ENCODE peak calls at places on chromosomes 7 and 10, in five cellular contexts. One of them, this sample, is unnamed.

GRCh38 chr7:129830949-129831348 is 121.8 kb downstream of the UBE2H start:
- DNase-seq in naive B cell: no peak
- DNase-seq in A549: no peak
- DNase-seq in uterus: peak
- DNase-seq in psoas muscle: no peak
- DNase-seq in this sample: no peak

GRCh38 chr10:86336341-86336740 is 30.3 kb downstream of the GRID1 start:
- DNase-seq in naive B cell: no peak
- DNase-seq in A549: no peak
- DNase-seq in uterus: no peak
- DNase-seq in psoas muscle: no peak
- DNase-seq in this sample: no peak

GRCh38 chr10:1661416-1661815 is 75.9 kb downstream of the ADARB2 start:
- DNase-seq in naive B cell: no peak
- DNase-seq in A549: no peak
- DNase-seq in uterus: no peak
- DNase-seq in psoas muscle: no peak
- DNase-seq in this sample: no peak

GRCh38 chr10:104340692-104341091 is 2.4 kb upstream of the ITPRIP start:
- DNase-seq in naive B cell: no peak
- DNase-seq in A549: no peak
- DNase-seq in uterus: no peak
- DNase-seq in psoas muscle: no peak
- DNase-seq in this sample: no peak

GRCh38 chr10:114375082-114375481 is 29.2 kb downstream of the AFAP1L2 start:
- DNase-seq in naive B cell: no peak
- DNase-seq in A549: no peak
- DNase-seq in uterus: no peak
- DNase-seq in psoas muscle: no peak
- DNase-seq in this sample: no peak

GRCh38 chr7:4700577-4701235 is 18.6 kb downstream of the FOXK1 start:
- DNase-seq in naive B cell: no peak
- DNase-seq in A549: no peak
- DNase-seq in uterus: no peak
- DNase-seq in psoas muscle: no peak
- DNase-seq in this sample: peak

GRCh38 chr7:101363734-101364374 is 1.2 kb downstream of the COL26A1 start:
- DNase-seq in naive B cell: peak
- DNase-seq in A549: peak
- DNase-seq in uterus: peak
- DNase-seq in psoas muscle: peak
- DNase-seq in this sample: peak

GRCh38 chr10:28532223-28532508 is 752 bp upstream of the WAC start:
- DNase-seq in naive B cell: no peak
- DNase-seq in A549: peak
- DNase-seq in uterus: no peak
- DNase-seq in psoas muscle: no peak
- DNase-seq in this sample: no peak

GRCh38 chr7:6691609-6692106 is 15.1 kb downstream of the ZNF12 start:
- DNase-seq in naive B cell: no peak
- DNase-seq in A549: no peak
- DNase-seq in uterus: no peak
- DNase-seq in psoas muscle: no peak
- DNase-seq in this sample: no peak

GRCh38 chr10:89646833-89647570 is 2.0 kb upstream of the PANK1 start:
- DNase-seq in naive B cell: no peak
- DNase-seq in A549: no peak
- DNase-seq in uterus: no peak
- DNase-seq in psoas muscle: no peak
- DNase-seq in this sample: no peak

GRCh38 chr10:18229839-18230238 is 89.6 kb downstream of the CACNB2 start:
- DNase-seq in naive B cell: no peak
- DNase-seq in A549: no peak
- DNase-seq in uterus: no peak
- DNase-seq in psoas muscle: no peak
- DNase-seq in this sample: no peak

GRCh38 chr7:33754933-33755928 is 150.1 kb upstream of the BMPER start:
- DNase-seq in naive B cell: no peak
- DNase-seq in A549: no peak
- DNase-seq in uterus: no peak
- DNase-seq in psoas muscle: no peak
- DNase-seq in this sample: no peak

GRCh38 chr10:20993387-20994170 is 96.5 kb upstream of the NEBL start:
- DNase-seq in naive B cell: no peak
- DNase-seq in A549: no peak
- DNase-seq in uterus: no peak
- DNase-seq in psoas muscle: no peak
- DNase-seq in this sample: no peak

GRCh38 chr10:16891375-16892313 is 74.4 kb upstream of the RSU1 start:
- DNase-seq in naive B cell: no peak
- DNase-seq in A549: no peak
- DNase-seq in uterus: peak
- DNase-seq in psoas muscle: peak
- DNase-seq in this sample: peak

GRCh38 chr7:82701941-82702340 is 258.4 kb upstream of the CACNA2D1 start:
- DNase-seq in naive B cell: no peak
- DNase-seq in A549: no peak
- DNase-seq in uterus: no peak
- DNase-seq in psoas muscle: no peak
- DNase-seq in this sample: no peak

GRCh38 chr7:909358-910329 is 33.3 kb downstream of the GET4 start:
- DNase-seq in naive B cell: peak
- DNase-seq in A549: peak
- DNase-seq in uterus: peak
- DNase-seq in psoas muscle: peak
- DNase-seq in this sample: no peak

GRCh38 chr10:88389456-88389855 is 193.7 kb downstream of the RNLS start:
- DNase-seq in naive B cell: peak
- DNase-seq in A549: no peak
- DNase-seq in uterus: peak
- DNase-seq in psoas muscle: no peak
- DNase-seq in this sample: peak

GRCh38 chr7:181738-182137 is 10.6 kb upstream of the FAM20C start:
- DNase-seq in naive B cell: no peak
- DNase-seq in A549: no peak
- DNase-seq in uterus: no peak
- DNase-seq in psoas muscle: no peak
- DNase-seq in this sample: no peak

GRCh38 chr7:129781856-129782256 is 170.3 kb downstream of the NRF1 start:
- DNase-seq in naive B cell: no peak
- DNase-seq in A549: no peak
- DNase-seq in uterus: no peak
- DNase-seq in psoas muscle: no peak
- DNase-seq in this sample: no peak

This sample was measured in NCI-H460.